ENCODE peak calls at places on chromosomes 1 and 21, in ten cellular contexts. G is dorsolateral prefrontal cortex, Z is kidney, X is heart left ventricle, I is heart right ventricle, M is psoas muscle, Y is neural progenitor cell, D is lower lobe of right lung, F is tibial nerve, P is esophagus muscularis mucosa. W is an unnamed sample.

GRCh38 chr21:45836694-45837670 is 144.6 kb upstream of the COL6A1 start:
- DNase-seq in Y (peak; percentile 25), P (no peak), Z (no peak), F (no peak), M (no peak), G (peak; percentile 2), D (no peak), I (no peak), X (no peak), W (peak; percentile 19)

GRCh38 chr1:234322979-234323378 is 50.3 kb upstream of the COA6 start:
- DNase-seq in I (no peak), G (no peak), X (no peak), D (peak; percentile 78), Y (peak; percentile 81), F (no peak), P (peak; percentile 89), Z (no peak), M (no peak), W (no peak)

GRCh38 chr1:9592510-9593075 is 3.9 kb downstream of the TMEM201 start:
- DNase-seq in Y (no peak), G (no peak), X (no peak), I (no peak), D (peak; percentile 36), F (no peak), Z (no peak), M (no peak), P (no peak), W (no peak)

GRCh38 chr21:32359719-32360260 is 33.0 kb downstream of the URB1 start:
- DNase-seq in F (no peak), Z (no peak), G (no peak), M (no peak), Y (no peak), X (no peak), P (no peak), I (no peak), D (no peak), W (no peak)

GRCh38 chr1:202263628-202264027 is 70.0 kb downstream of the LGR6 start:
- DNase-seq in G (no peak), Y (no peak), I (no peak), P (no peak), F (no peak), Z (no peak), X (no peak), D (no peak), M (no peak), W (no peak)

GRCh38 chr1:114218397-114219237 is 64.9 kb upstream of the SYT6 start:
- DNase-seq in M (no peak), F (no peak), X (no peak), G (no peak), P (no peak), D (no peak), I (no peak), Z (no peak), Y (no peak), W (no peak)

GRCh38 chr1:63004868-63005267 is 220.9 kb downstream of the ATG4C start:
- DNase-seq in Y (peak; percentile 53), D (no peak), Z (no peak), P (no peak), F (no peak), M (no peak), I (no peak), G (no peak), X (no peak), W (no peak)

GRCh38 chr1:235911300-235911662 is 44.6 kb upstream of the LYST start:
- DNase-seq in I (no peak), M (no peak), F (no peak), D (no peak), G (no peak), Y (no peak), X (no peak), P (no peak), Z (no peak), W (no peak)

GRCh38 chr1:173405758-173406344 is 71.3 kb upstream of the PRDX6 start:
- DNase-seq in X (no peak), F (no peak), Z (no peak), M (no peak), D (no peak), Y (no peak), G (no peak), P (no peak), I (no peak), W (no peak)

GRCh38 chr1:173407846-173408245 is 69.3 kb upstream of the PRDX6 start:
- DNase-seq in Y (no peak), I (no peak), Z (no peak), P (no peak), F (no peak), X (no peak), G (no peak), D (no peak), M (no peak), W (no peak)

GRCh38 chr1:173405281-173405680 is 71.9 kb upstream of the PRDX6 start:
- DNase-seq in Z (no peak), P (no peak), F (no peak), M (no peak), D (no peak), G (no peak), I (no peak), Y (no peak), X (no peak), W (no peak)

GRCh38 chr1:173408886-173409285 is 68.2 kb upstream of the PRDX6 start:
- DNase-seq in X (no peak), P (no peak), Z (no peak), M (no peak), G (no peak), F (no peak), Y (no peak), D (no peak), I (no peak), W (no peak)

DNA sequence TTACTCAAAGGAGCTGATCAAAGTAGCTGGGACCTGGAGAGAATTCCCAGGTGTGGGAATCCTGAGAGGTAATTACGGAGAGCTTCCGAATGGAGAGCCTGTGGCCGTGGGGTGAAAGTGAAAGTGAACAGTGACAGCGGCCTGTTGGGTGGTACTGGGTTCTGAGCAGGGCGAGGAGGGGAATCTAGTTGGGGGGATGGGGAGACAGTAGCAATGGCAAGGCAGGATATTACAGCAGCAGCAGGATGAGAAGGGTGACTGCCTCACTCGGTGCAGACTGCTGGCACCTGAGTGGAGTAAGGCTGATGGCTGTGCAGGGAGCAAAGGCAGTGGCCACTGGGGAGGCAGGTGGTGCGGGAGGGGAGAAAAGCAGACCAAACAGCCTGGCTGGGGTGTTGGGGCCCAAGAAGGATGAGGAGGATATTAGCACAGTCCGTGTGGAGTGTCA is 70.3 kb upstream of the PRDX6 start:
- DNase-seq in M (no peak), P (no peak), X (no peak), F (no peak), Z (no peak), Y (no peak), G (no peak), D (no peak), I (no peak), W (no peak)
- H3K4me3 ChIP-seq in M (peak overlapping the region; percentile 38), P (peak overlapping the region; percentile 19), X (no peak overlapping the region), F (peak overlapping the region; percentile 19), Z (no peak overlapping the region), Y (no peak overlapping the region), G (peak overlapping the region; percentile 15), D (peak overlapping the region; percentile 36), I (peak overlapping the region; percentile 2), W (peak overlapping the region; percentile 38)

DNA sequence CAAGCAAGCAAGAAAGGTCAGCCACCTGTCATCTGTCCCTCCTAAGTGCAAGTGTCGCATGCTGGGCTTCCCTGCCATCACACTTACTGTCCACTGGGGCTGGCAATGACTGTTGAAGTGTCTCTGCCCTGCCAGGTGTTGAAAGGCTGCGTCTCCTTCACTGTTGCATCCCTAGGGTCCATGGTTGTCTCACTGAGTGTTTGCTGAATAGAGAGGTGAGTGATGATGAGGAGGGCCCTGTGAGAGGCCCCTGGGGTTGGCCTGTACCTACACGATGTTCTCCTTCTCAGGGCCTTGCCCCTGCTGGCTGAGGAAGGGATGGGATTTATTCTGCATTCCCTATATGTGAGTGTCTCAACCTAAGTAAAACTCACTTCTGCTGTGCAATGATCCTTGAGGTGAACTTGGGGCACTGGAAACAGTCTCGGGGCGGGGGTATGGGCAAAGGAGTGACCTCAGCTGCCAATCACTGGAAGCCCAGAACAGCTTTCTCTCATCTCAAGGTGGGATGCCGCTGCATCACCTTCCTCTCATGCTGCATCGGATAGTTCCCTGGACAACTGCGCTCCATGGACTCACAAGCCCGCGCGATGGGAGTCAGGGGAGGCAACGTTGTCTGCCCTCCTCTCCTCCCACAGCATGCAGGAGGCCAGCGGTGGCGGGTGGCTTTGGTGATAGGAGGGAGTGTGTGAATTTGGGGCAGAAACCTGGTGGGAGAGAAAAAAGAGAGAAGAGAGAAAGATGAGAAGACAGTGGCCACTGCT is 35.9 kb upstream of the SOX13 start:
- DNase-seq in G (no peak), Y (no peak), F (no peak), P (no peak), Z (no peak), I (no peak), M (no peak), D (no peak), X (no peak), W (no peak)
- TF ChIP-seq CTCF in G (no peak), Y (peak; percentile 20), F (no peak), P (no peak), Z (no peak), I (no peak), M (no peak), D (no peak), X (no peak), W (no peak)

GRCh38 chr1:61955261-61955660 is 213.0 kb downstream of the PATJ start:
- DNase-seq in Y (no peak), P (no peak), G (no peak), Z (no peak), X (no peak), I (no peak), F (no peak), M (no peak), D (no peak), W (no peak)

GRCh38 chr1:61956774-61957173 is 214.5 kb downstream of the PATJ start:
- DNase-seq in Z (no peak), X (no peak), I (no peak), D (no peak), P (no peak), M (no peak), G (no peak), F (no peak), Y (no peak), W (no peak)

GRCh38 chr1:61953076-61953789 is 211.0 kb downstream of the PATJ start:
- DNase-seq in Y (no peak), Z (no peak), I (no peak), D (no peak), G (no peak), M (no peak), P (no peak), X (no peak), F (no peak), W (no peak)

GRCh38 chr1:61953790-61954150 is 211.5 kb downstream of the PATJ start:
- DNase-seq in D (no peak), I (no peak), M (no peak), P (no peak), F (no peak), X (no peak), Y (no peak), Z (no peak), G (no peak), W (no peak)

GRCh38 chr1:61956012-61956645 is 213.8 kb downstream of the PATJ start:
- DNase-seq in X (no peak), I (no peak), M (no peak), G (no peak), Z (no peak), F (no peak), Y (no peak), P (no peak), D (no peak), W (no peak)
- H3K27ac ChIP-seq in X (no peak overlapping the region), I (peak overlapping the region; percentile 52), M (no peak overlapping the region), G (no peak overlapping the region), Z (no peak overlapping the region), F (no peak overlapping the region), Y (no peak overlapping the region), P (no peak overlapping the region), D (no peak overlapping the region), W (no peak overlapping the region)

GRCh38 chr1:183418696-183419095 is 516 bp upstream of the NMNAT2 start:
- DNase-seq in Z (no peak), P (no peak), Y (no peak), I (no peak), D (no peak), G (no peak), F (no peak), X (no peak), M (no peak), W (no peak)
- H3K4me3 ChIP-seq in Z (no peak overlapping the region), P (no peak overlapping the region), Y (peak overlapping the region; percentile 73), I (no peak overlapping the region), D (no peak overlapping the region), G (peak overlapping the region; percentile 79), F (no peak overlapping the region), X (no peak overlapping the region), M (no peak overlapping the region), W (no peak overlapping the region)

W was measured in coronary artery.